ENCODE peak calls at places on chromosomes 2 and 18, in nine cellular contexts. S, I, D, E, V, P, Y, U and K are unnamed samples.

GRCh38 chr18:46042571-46043123 is 29.4 kb downstream of the PSTPIP2 start:
- DNase-seq in S (no peak), I (no peak), D (no peak), E (no peak), V (no peak), P (peak), Y (no peak), U (no peak), K (no peak)

GRCh38 chr2:105387225-105387624 is 11.6 kb downstream of the FHL2 start:
- DNase-seq in S (peak), I (no peak), D (no peak), E (peak), V (no peak), P (no peak), Y (no peak), U (no peak), K (no peak)

GRCh38 chr2:23513881-23514793 is 129.2 kb downstream of the KLHL29 start:
- DNase-seq in S (no peak), I (no peak), D (no peak), E (no peak), V (peak), P (no peak), Y (no peak), U (no peak), K (no peak)

GRCh38 chr18:80143876-80144275 is 34.8 kb downstream of the ADNP2 start:
- DNase-seq in S (no peak), I (no peak), D (no peak), E (peak), V (no peak), P (peak), Y (no peak), U (no peak), K (no peak)

GRCh38 chr2:75728614-75729419 is 18.1 kb upstream of the GCFC2 start:
- DNase-seq in S (no peak), I (no peak), D (no peak), E (no peak), V (no peak), P (no peak), Y (no peak), U (no peak), K (no peak)

GRCh38 chr2:58107803-58108710 is 61.5 kb downstream of the VRK2 start:
- DNase-seq in S (no peak), I (no peak), D (no peak), E (peak), V (no peak), P (peak), Y (no peak), U (peak), K (no peak)

GRCh38 chr2:10222-10875 is 36.0 kb downstream of the FAM110C start:
- DNase-seq in S (no peak), I (no peak), D (no peak), E (peak), V (no peak), P (no peak), Y (no peak), U (no peak), K (no peak)

GRCh38 chr2:118014492-118014824 is 588 bp upstream of the CCDC93 start:
- DNase-seq in S (no peak), I (no peak), D (no peak), E (no peak), V (no peak), P (no peak), Y (no peak), U (peak), K (no peak)

GRCh38 chr18:46650681-46651080 is 6.3 kb downstream of the LOXHD1 start:
- DNase-seq in S (no peak), I (peak), D (no peak), E (no peak), V (peak), P (no peak), Y (no peak), U (no peak), K (no peak)

GRCh38 chr2:205730701-205731271 is 48.5 kb downstream of the NRP2 start:
- DNase-seq in S (no peak), I (no peak), D (no peak), E (no peak), V (no peak), P (peak), Y (no peak), U (no peak), K (no peak)

GRCh38 chr2:223062304-223062845 is 10.4 kb downstream of the KCNE4 start:
- DNase-seq in S (no peak), I (no peak), D (no peak), E (no peak), V (no peak), P (peak), Y (no peak), U (no peak), K (no peak)

GRCh38 chr18:23951206-23951605 is 63.3 kb upstream of the TTC39C start:
- DNase-seq in S (no peak), I (no peak), D (no peak), E (no peak), V (no peak), P (no peak), Y (no peak), U (no peak), K (no peak)

GRCh38 chr2:23698733-23699391 is 228.1 kb downstream of the ATAD2B start:
- DNase-seq in S (no peak), I (no peak), D (no peak), E (peak), V (peak), P (peak), Y (no peak), U (no peak), K (no peak)

GRCh38 chr2:215479121-215479520 is 43.3 kb upstream of the FN1 start:
- DNase-seq in S (no peak), I (no peak), D (no peak), E (no peak), V (no peak), P (no peak), Y (no peak), U (no peak), K (no peak)

DNA sequence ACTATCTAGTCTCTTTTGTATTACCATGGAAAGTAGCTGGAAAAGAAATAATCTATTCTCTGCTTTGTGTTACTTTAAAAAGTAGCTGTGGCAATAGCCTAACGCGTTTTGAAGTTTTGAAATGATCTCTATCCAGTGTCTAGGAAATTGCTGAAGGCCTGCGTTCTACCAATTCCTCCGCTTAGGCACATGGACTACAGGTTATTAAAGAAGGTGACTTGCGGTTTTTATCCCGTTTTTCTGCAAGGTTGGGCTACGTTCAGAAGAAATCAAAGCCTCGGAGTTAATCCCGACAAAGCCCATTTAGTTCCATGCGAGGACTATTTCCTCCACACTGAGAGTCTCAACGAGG is 636 bp upstream of the UBXN4 start:
- DNase-seq in S (no peak), I (no peak), D (no peak), E (no peak), V (no peak), P (no peak), Y (no peak), U (no peak), K (no peak)
- H3K27ac ChIP-seq in S (peak), I (no peak), D (no peak), E (peak), V (peak), P (no peak), Y (no peak), U (no peak), K (no peak)

DNA sequence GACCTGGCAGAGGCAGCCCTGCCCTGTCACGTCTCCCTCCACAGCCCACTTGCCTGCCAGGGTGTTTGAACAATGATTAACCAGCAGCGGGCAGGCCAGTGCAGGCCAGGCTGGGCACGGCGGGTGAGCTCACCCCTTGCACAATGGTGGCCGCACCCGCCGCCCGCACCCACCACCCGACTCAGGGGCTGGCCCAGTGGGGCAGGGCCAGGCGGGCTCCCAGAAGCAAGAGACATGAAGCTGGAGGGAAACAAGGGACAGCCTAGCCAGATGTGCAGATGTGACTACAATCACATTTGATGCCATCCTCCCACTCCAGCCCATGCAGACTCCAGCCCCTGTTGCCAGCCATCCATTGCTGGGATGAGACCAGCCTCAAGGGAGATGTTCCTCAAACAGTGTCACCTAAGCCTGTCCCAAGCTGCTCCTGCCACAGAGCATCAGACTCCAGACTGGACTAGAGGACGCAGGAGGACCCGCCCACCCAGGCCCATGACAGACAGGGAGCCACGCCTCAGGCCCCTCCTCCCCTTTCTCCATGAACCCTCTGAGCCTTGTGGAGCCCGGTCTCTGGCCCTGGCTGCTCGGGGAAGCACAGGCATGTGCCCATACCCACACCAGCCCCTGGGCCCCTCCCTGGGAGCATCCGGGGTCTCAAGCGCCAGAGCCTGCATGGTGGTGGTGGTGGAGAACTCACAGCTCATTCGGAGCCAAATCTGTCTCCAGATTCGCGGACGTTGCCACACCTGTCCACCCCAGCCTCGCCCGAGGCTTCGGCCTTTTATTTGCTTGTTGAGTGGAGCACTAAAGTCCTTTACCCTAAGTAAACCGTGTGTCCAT is 45.0 kb downstream of the SDC1 start:
- DNase-seq in S (peak), I (no peak), D (no peak), E (no peak), V (peak), P (no peak), Y (peak), U (peak), K (peak)
- TF ChIP-seq POLR2A in S (peak), I (no peak), D (no peak), E (no peak), V (no peak), P (no peak), Y (no peak), U (peak), K (peak)

DNA sequence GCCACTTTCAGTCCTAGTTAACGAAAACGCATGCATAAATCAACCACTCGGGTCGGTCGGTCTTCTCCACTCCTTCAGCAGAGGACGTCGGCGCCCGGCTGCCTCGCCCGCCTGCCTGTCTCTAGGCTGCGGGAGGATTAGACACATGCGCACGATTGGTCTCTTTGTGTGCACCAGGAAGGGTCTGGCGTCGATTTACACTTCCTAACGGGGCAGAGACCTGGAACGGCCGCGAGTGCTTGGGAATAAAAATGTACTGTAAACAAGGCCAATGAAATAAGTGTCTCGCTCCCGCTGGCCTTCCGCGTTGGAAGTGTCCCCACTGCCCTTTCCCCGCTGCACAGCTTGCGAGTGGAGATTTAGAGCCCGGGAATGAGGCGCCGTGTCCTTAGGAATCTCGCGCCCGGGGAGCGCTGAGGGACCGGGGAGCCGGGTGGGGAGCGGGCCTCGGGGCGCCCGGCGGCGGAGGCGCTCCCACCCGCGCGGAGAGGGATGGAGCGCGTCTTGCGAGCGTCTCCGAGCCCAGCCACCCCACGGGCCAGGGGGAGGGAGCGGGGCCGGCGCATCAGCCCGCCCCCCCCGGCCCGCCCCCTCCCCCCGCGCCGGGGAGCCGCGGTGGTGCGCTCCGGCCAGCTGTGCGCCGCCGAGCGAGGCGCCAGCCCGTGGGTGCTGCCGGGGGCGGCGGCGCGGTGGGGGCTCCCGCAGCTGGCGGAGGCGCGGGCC is at the start of gene DOK6:
- DNase-seq in S (no peak), I (peak), D (no peak), E (peak), V (peak), P (peak), Y (no peak), U (peak), K (no peak)
- H3K27ac ChIP-seq in S (peak), I (peak), D (no peak), E (no peak), V (peak), P (peak), Y (peak), U (no peak), K (peak)

GRCh38 chr2:38377501-38378258 is 607 bp upstream of the ATL2 start:
- DNase-seq in S (no peak), I (peak), D (no peak), E (no peak), V (no peak), P (peak), Y (no peak), U (peak), K (no peak)

GRCh38 chr2:38374978-38375377 is 2.1 kb downstream of the ATL2 start:
- DNase-seq in S (no peak), I (no peak), D (no peak), E (peak), V (no peak), P (no peak), Y (no peak), U (no peak), K (no peak)

GRCh38 chr2:38376346-38376682 is 759 bp downstream of the ATL2 start:
- DNase-seq in S (peak), I (no peak), D (peak), E (no peak), V (no peak), P (peak), Y (peak), U (peak), K (no peak)

GRCh38 chr2:38375711-38376345 is 1.2 kb downstream of the ATL2 start:
- DNase-seq in S (no peak), I (peak), D (no peak), E (peak), V (peak), P (peak), Y (no peak), U (no peak), K (peak)

GRCh38 chr2:38376683-38377500 is at the start of gene ATL2:
- DNase-seq in S (peak), I (peak), D (peak), E (peak), V (peak), P (peak), Y (peak), U (peak), K (peak)
- TF ChIP-seq POLR2A in S (peak), I (peak), D (peak), E (peak), V (peak), P (peak), Y (no peak), U (peak), K (peak)

DNA sequence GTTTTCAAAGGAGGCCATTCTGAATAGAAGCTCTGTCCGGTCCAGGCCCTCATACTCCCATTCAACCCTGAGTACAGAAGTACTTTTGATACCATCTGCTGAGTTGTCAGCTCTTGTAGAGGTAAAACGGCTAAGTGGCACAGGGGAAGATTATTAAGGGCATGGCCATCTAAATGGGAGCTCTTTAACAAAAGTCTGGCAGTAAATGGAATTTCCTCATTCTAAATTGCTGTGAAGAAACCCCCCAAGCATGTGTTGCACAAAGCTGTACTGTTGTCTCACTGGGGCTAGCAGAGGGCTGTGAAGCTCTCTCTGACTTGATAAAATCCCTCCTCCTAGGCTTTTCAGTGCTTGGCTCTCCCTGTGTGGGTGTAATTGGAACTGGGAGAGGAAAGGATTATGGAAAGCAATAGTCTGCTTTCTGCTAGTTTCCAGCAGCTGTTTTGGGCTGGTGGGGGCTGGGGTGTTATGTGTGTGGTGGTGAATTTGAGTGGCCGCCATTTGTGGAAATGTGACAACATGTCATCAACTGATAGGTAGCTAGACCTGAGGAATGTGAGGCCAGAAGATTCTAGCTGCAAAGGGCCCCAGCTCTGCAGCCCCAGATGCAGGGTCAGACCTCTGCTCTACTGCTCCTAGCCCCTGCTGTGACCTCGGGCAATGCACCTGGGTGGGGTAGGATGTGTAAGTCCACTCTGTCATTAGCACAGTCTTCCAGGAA is 65.1 kb downstream of the MAP4K4 start:
- DNase-seq in S (no peak), I (no peak), D (no peak), E (no peak), V (no peak), P (no peak), Y (no peak), U (no peak), K (no peak)
- H3K27ac ChIP-seq in S (no peak), I (no peak), D (no peak), E (no peak), V (peak), P (peak), Y (no peak), U (peak), K (peak)

GRCh38 chr2:229921892-229922448 is at the start of gene TRIP12:
- DNase-seq in S (peak), I (peak), D (peak), E (peak), V (peak), P (peak), Y (peak), U (peak), K (peak)
- TF ChIP-seq POLR2A in S (peak), I (peak), D (peak), E (peak), V (peak), P (no peak), Y (no peak), U (peak), K (peak)